ENCODE peak calls at places on chromosomes 11 and 22, in four cellular contexts. X is CD8-positive, alpha-beta T cell; P is foreskin fibroblast; B is mammary epithelial cell. N is an unnamed sample.
A peak's percentile ranks its signal among the peaks of the same experiment; 100 is the strongest.

GRCh38 chr11:59135648-59136461 is 6.8 kb upstream of the FAM111A start:
- DNase-seq in P (peak; percentile 90), B (peak; percentile 36), X (peak; percentile 83), N (peak; percentile 18)

GRCh38 chr11:31834237-31834636 is 23.1 kb upstream of the PAX6 start:
- DNase-seq in X (no peak), P (no peak), B (no peak), N (no peak)

GRCh38 chr11:103619480-103619879 is 417.0 kb upstream of the DDI1 start:
- DNase-seq in B (peak; percentile 18), X (no peak), P (peak; percentile 29), N (no peak)

GRCh38 chr11:118912742-118913410 is 12.8 kb downstream of the BCL9L start:
- DNase-seq in X (no peak), B (peak; percentile 74), P (peak; percentile 55), N (no peak)

GRCh38 chr11:125448136-125448535 is 47.9 kb downstream of the FEZ1 start:
- DNase-seq in X (no peak), B (peak; percentile 91), P (peak; percentile 85), N (no peak)

GRCh38 chr22:45029501-45029900 is 19.7 kb upstream of the PHF21B start:
- DNase-seq in P (no peak), X (no peak), B (no peak), N (no peak)

GRCh38 chr22:48920776-48921241 is 906.9 kb downstream of the BRD1 start:
- DNase-seq in P (no peak), B (no peak), X (no peak), N (no peak)

GRCh38 chr22:43100223-43100622 is 10.3 kb upstream of the BIK start:
- DNase-seq in P (no peak), X (no peak), B (peak; percentile 53), N (no peak)

GRCh38 chr11:72441647-72442267 is 7.4 kb upstream of the CLPB start:
- DNase-seq in P (peak; percentile 61), X (no peak), B (no peak), N (no peak)

GRCh38 chr22:36432592-36433317 is 45.0 kb upstream of the MYH9 start:
- DNase-seq in X (no peak), P (no peak), B (no peak), N (no peak)

GRCh38 chr11:75313457-75314272 is 37.8 kb downstream of the ARRB1 start:
- DNase-seq in B (no peak), P (peak; percentile 75), X (no peak), N (peak; percentile 84)

GRCh38 chr22:46764140-46764680 is 1.8 kb downstream of the TBC1D22A start:
- DNase-seq in X (no peak), B (no peak), P (no peak), N (no peak)

GRCh38 chr11:123316003-123316402 is 114.1 kb upstream of the GRAMD1B start:
- DNase-seq in P (no peak), B (no peak), X (no peak), N (no peak)

GRCh38 chr11:67674442-67674871 is at the start of gene ALDH3B2:
- DNase-seq in P (no peak), X (no peak), B (peak; percentile 79), N (no peak)

GRCh38 chr11:72598901-72599300 is 75.3 kb downstream of the PDE2A start:
- DNase-seq in X (no peak), P (peak; percentile 52), B (no peak), N (no peak)

GRCh38 chr11:59802639-59803176 is 7.9 kb downstream of the MRPL16 start:
- DNase-seq in B (peak; percentile 44), P (peak; percentile 77), X (peak; percentile 38), N (no peak)

GRCh38 chr22:48578138-48579034 is 1249.3 kb downstream of the BRD1 start:
- DNase-seq in P (no peak), B (no peak), X (no peak), N (no peak)

GRCh38 chr11:1654388-1655167 is 25.0 kb downstream of the KRTAP5-5 start:
- DNase-seq in B (no peak), P (no peak), X (no peak), N (no peak)

GRCh38 chr11:133706925-133707794 is 138.2 kb downstream of the SPATA19 start:
- DNase-seq in X (no peak), P (no peak), B (no peak), N (no peak)

GRCh38 chr11:120358729-120359128 is 22.5 kb downstream of the ARHGEF12 start:
- DNase-seq in P (no peak), X (no peak), B (no peak), N (no peak)

GRCh38 chr11:131488208-131488607 is 117.8 kb downstream of the NTM start:
- DNase-seq in B (no peak), X (no peak), P (no peak), N (no peak)

GRCh38 chr22:36775589-36775965 is 342 bp downstream of the IFT27 start:
- DNase-seq in X (peak; percentile 24), P (peak; percentile 33), B (peak; percentile 7), N (no peak)

GRCh38 chr11:65708451-65708850 is 3.6 kb upstream of the KAT5 start:
- DNase-seq in X (no peak), P (no peak), B (no peak), N (no peak)

GRCh38 chr22:46710842-46711241 is 27.2 kb downstream of the CERK start:
- DNase-seq in B (no peak), X (no peak), P (no peak), N (no peak)

GRCh38 chr11:32033067-32033466 is 57.8 kb upstream of the RCN1 start:
- DNase-seq in P (no peak), B (no peak), X (no peak), N (no peak)

GRCh38 chr22:37411655-37412054 is 15.6 kb downstream of the ELFN2 start:
- DNase-seq in B (no peak), P (no peak), X (no peak), N (no peak)

GRCh38 chr11:120715239-120715638 is 203.7 kb downstream of the GRIK4 start:
- DNase-seq in X (no peak), B (no peak), P (peak; percentile 18), N (no peak)

GRCh38 chr11:1341928-1342524 is 32.6 kb upstream of the TOLLIP start:
- DNase-seq in B (peak; percentile 9), P (peak; percentile 47), X (no peak), N (no peak)

GRCh38 chr11:43556892-43557291 is 123.6 kb upstream of the HSD17B12 start:
- DNase-seq in P (no peak), B (no peak), X (no peak), N (no peak)

GRCh38 chr11:66951927-66952337 is 6.3 kb downstream of the PC start:
- DNase-seq in X (no peak), B (no peak), P (peak; percentile 87), N (no peak)

GRCh38 chr11:26522912-26523610 is 49.0 kb downstream of the MUC15 start:
- DNase-seq in B (peak; percentile 25), X (no peak), P (peak; percentile 36), N (no peak)

GRCh38 chr11:3614742-3615171 is 27.0 kb downstream of the ART5 start:
- DNase-seq in P (peak; percentile 17), B (peak; percentile 43), X (no peak), N (no peak)

GRCh38 chr11:120929664-120930154 is 94.2 kb upstream of the TBCEL start:
- DNase-seq in B (no peak), P (peak; percentile 44), X (no peak), N (peak; percentile 14)

GRCh38 chr22:26590525-26590858 is 560 bp upstream of the TPST2 start:
- DNase-seq in B (no peak), P (peak; percentile 52), X (no peak), N (no peak)

GRCh38 chr11:20671856-20672546 is 2.6 kb downstream of the NELL1 start:
- DNase-seq in B (peak; percentile 6), P (no peak), X (no peak), N (no peak)
- H3K4me3 ChIP-seq in B (no peak overlapping the region), P (no peak overlapping the region), X (no peak overlapping the region), N (no peak overlapping the region)

GRCh38 chr11:61935861-61936260 is 14.3 kb upstream of the BEST1 start:
- DNase-seq in B (no peak), P (no peak), X (no peak), N (no peak)

GRCh38 chr11:61928606-61929005 is 11.2 kb upstream of the RAB3IL1 start:
- DNase-seq in B (no peak), X (no peak), P (peak; percentile 37), N (no peak)

GRCh38 chr11:61927501-61927900 is 10.1 kb upstream of the RAB3IL1 start:
- DNase-seq in B (no peak), X (no peak), P (no peak), N (no peak)

GRCh38 chr11:61926235-61926634 is 8.9 kb upstream of the RAB3IL1 start:
- DNase-seq in B (no peak), X (no peak), P (no peak), N (no peak)

DNA sequence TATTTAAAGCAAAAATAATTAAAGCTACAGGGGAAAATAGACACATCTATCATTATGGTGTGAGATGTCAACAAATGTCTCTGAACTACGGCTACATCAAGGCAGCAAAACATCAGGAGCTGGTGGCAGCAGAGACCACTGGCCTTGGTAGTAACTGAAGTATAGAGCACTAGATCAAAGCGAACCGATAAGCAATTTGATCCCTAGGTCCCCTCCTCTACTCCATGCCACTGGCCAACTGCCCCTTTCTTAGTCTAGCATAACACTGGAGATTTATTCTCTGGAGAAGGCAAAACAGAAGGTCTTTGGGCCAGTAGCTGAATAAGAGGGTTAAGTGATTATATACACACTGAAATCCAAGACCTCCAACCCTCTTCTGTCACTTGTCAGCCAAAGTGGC is 13.6 kb upstream of the RAB3IL1 start:
- DNase-seq in P (no peak), B (no peak), X (no peak), N (no peak)
- TF ChIP-seq CTCF in P (no peak), B (no peak), X (no peak), N (no peak)

GRCh38 chr11:127345819-127346459 is 345.4 kb upstream of the KIRREL3 start:
- DNase-seq in B (peak; percentile 9), P (peak; percentile 35), X (no peak), N (no peak)
- H3K4me3 ChIP-seq in B (no peak overlapping the region), P (no peak overlapping the region), X (no peak overlapping the region), N (no peak overlapping the region)

GRCh38 chr22:22753526-22754267 is 109.3 kb downstream of the GGTLC2 start:
- DNase-seq in P (peak; percentile 66), X (peak; percentile 78), B (peak; percentile 5), N (no peak)
- TF ChIP-seq CTCF in P (peak; percentile 54), X (peak; percentile 70), B (peak; percentile 72), N (peak; percentile 88)

GRCh38 chr11:109120341-109120740 is 301.6 kb upstream of the C11orf87 start:
- DNase-seq in P (no peak), X (no peak), B (no peak), N (no peak)

GRCh38 chr11:109121173-109121938 is 300.6 kb upstream of the C11orf87 start:
- DNase-seq in P (no peak), B (no peak), X (no peak), N (no peak)

GRCh38 chr11:109123811-109124787 is 297.9 kb upstream of the C11orf87 start:
- DNase-seq in X (no peak), B (no peak), P (peak; percentile 12), N (no peak)
- H3K4me3 ChIP-seq in X (no peak overlapping the region), B (no peak overlapping the region), P (no peak overlapping the region), N (no peak overlapping the region)